ENCODE peak calls at places on chromosomes 13 and 19, in four cellular contexts. T, E, J and Q are unnamed samples. For H3K27me3, the result is how much of the 10 kb centered on the place peaks cover.

GRCh38 chr13:27953671-27954405 is 15.3 kb downstream of the CDX2 start:
- DNase-seq in J (peak), T (peak), E (peak), Q (peak)

GRCh38 chr13:44331912-44332840 is 41.4 kb upstream of the SERP2 start:
- DNase-seq in J (no peak), E (peak), T (peak), Q (peak)

GRCh38 chr13:40315416-40316064 is 350.9 kb downstream of the FOXO1 start:
- DNase-seq in T (no peak), J (peak), E (no peak), Q (no peak)

GRCh38 chr19:47994209-47994802 is at the start of gene ELSPBP1:
- DNase-seq in E (no peak), J (no peak), T (no peak), Q (no peak)

GRCh38 chr13:90938848-90939247 is 408.6 kb upstream of the MIR17HG start:
- DNase-seq in E (no peak), J (no peak), T (no peak), Q (no peak)

GRCh38 chr13:110390572-110390971 is 83.5 kb downstream of the COL4A2 start:
- DNase-seq in T (no peak), E (peak), J (no peak), Q (peak)

GRCh38 chr13:105338044-105338443 is 1197.4 kb downstream of the EFNB2 start:
- DNase-seq in J (no peak), E (peak), T (no peak), Q (no peak)

GRCh38 chr19:45681391-45682015 is 10.2 kb downstream of the SNRPD2 start:
- DNase-seq in T (peak), E (peak), J (peak), Q (peak)

GRCh38 chr13:59531571-59532091 is 632.1 kb downstream of the DIAPH3 start:
- DNase-seq in E (peak), J (peak), T (peak), Q (peak)

GRCh38 chr13:110119943-110120905 is 186.7 kb downstream of the COL4A1 start:
- DNase-seq in J (peak), E (no peak), T (no peak), Q (no peak)

GRCh38 chr13:73230714-73231113 is 171.9 kb downstream of the KLF5 start:
- DNase-seq in E (no peak), T (no peak), J (no peak), Q (no peak)

GRCh38 chr13:60112771-60113170 is 51.0 kb downstream of the DIAPH3 start:
- DNase-seq in J (no peak), E (no peak), T (no peak), Q (no peak)

GRCh38 chr19:31344403-31344802 is 4.8 kb downstream of the TSHZ3 start:
- DNase-seq in T (no peak), J (no peak), E (no peak), Q (no peak)
- H3K27me3 ChIP-seq in T (under half), J (under half), E (under half), Q (under half)

DNA sequence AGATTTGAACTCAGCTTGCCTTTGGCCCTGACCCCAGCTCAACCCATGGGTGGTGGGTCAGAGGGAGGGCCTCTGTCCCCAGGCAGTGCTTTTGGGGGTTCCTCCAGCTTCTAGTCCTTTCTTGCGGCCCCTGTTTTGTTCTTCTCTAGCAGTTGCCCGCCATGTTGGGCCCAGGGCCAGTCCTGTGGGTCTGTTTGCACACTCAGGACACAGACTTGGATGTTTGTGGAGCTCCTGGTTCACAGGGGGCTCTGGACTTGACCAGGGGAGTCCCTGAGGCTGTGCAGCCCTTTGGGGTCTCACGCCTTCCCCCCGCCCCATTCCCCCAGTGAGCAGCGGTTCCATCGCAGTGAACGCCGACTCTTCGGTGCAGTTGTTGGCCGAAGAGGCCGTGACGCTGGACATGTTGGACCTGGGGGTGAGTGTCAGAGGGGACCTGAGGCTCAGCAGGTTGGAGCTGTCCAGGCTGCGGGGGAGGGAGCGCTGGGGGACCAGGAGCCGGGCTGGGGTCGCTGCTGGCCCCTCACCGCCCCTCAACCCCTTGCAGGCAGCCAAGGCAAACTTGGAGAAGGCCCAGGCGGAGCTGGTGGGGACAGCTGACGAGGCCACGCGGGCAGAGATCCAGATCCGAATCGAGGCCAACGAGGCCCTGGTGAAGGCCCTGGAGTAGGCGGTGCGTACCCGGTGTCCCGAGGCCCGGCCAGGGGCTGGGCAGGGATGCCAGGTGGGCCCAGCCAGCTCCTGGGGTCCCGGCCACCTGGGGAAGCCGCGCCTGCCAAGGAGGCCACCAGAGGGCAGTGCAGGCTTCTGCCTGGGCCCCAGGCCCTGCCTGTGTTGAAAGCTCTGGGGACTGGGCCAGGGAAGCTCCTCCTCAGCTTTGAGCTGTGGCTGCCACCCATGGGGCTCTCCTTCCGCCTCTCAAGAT is 2.5 kb downstream of the ATP5F1D start:
- DNase-seq in J (peak), T (peak), E (peak), Q (peak)
- TF ChIP-seq CTCF in J (peak), T (peak), E (peak), Q (peak)

GRCh38 chr13:41453620-41454019 is 3.7 kb upstream of the RGCC start:
- DNase-seq in J (no peak), E (no peak), T (no peak), Q (no peak)
- H3K27me3 ChIP-seq in J (under half), E (under half), T (under half), Q (under half)

GRCh38 chr19:1941146-1942077 is at the start of gene CSNK1G2:
- DNase-seq in E (no peak), T (no peak), J (peak), Q (no peak)
- TF ChIP-seq CTCF in E (no peak), T (no peak), J (no peak), Q (no peak)

GRCh38 chr19:10033614-10034013 is 20.3 kb downstream of the RDH8 start:
- DNase-seq in E (no peak), J (no peak), T (no peak), Q (no peak)
- H3K27me3 ChIP-seq in E (under half), J (under half), T (under half), Q (under half)